ENCODE peak calls at places on chromosomes 7 and 10, in four cellular contexts. X is aorta; M is CD4-positive, alpha-beta T cell; O is Panc1. N is an unnamed sample.

GRCh38 chr7:144390481-144390880 is 13.0 kb downstream of the NOBOX start:
- DNase-seq in O (no peak), X (no peak), M (no peak), N (no peak)

GRCh38 chr10:122282253-122282671 is 11.2 kb downstream of the BTBD16 start:
- DNase-seq in X (peak), M (no peak), O (no peak), N (no peak)

GRCh38 chr10:126169899-126170298 is 218.4 kb downstream of the ADAM12 start:
- DNase-seq in X (no peak), M (no peak), O (no peak), N (peak)

GRCh38 chr7:919924-920341 is 34.5 kb downstream of the ADAP1 start:
- DNase-seq in O (no peak), X (peak), M (no peak), N (no peak)

GRCh38 chr10:114172776-114173555 is 1.0 kb downstream of the CCDC186 start:
- DNase-seq in M (no peak), O (no peak), X (no peak), N (no peak)

GRCh38 chr7:45196374-45196773 is 38.8 kb downstream of the RAMP3 start:
- DNase-seq in M (no peak), X (no peak), O (no peak), N (no peak)

GRCh38 chr10:11525503-11525902 is 85.9 kb downstream of the USP6NL start:
- DNase-seq in X (peak), M (no peak), O (no peak), N (no peak)

GRCh38 chr10:29646960-29647431 is 12.2 kb upstream of the SVIL start:
- DNase-seq in M (no peak), O (no peak), X (no peak), N (no peak)

GRCh38 chr10:80464557-80465466 is 10.7 kb downstream of the TSPAN14 start:
- DNase-seq in X (no peak), O (no peak), M (no peak), N (peak)

GRCh38 chr7:157335991-157336382 is 817 bp upstream of the DNAJB6 start:
- DNase-seq in O (no peak), X (no peak), M (no peak), N (no peak)

GRCh38 chr10:111546216-111546615 is 469.4 kb downstream of the ADRA2A start:
- DNase-seq in O (no peak), M (no peak), X (no peak), N (no peak)

GRCh38 chr10:118790058-118790457 is 35.3 kb upstream of the CACUL1 start:
- DNase-seq in X (no peak), M (no peak), O (no peak), N (no peak)

GRCh38 chr7:54711900-54712595 is 47.0 kb downstream of the SEC61G start:
- DNase-seq in O (no peak), X (no peak), M (no peak), N (no peak)

GRCh38 chr10:109961181-109962001 is 38.1 kb upstream of the XPNPEP1 start:
- DNase-seq in M (no peak), X (no peak), O (no peak), N (no peak)

GRCh38 chr7:18666107-18666728 is 170.7 kb downstream of the HDAC9 start:
- DNase-seq in X (peak), O (peak), M (peak), N (peak)

GRCh38 chr7:97075928-97076327 is 41.6 kb upstream of the SDHAF3 start:
- DNase-seq in M (no peak), X (no peak), O (no peak), N (no peak)

GRCh38 chr7:26624839-26625238 is 239.6 kb downstream of the SKAP2 start:
- DNase-seq in O (no peak), M (no peak), X (no peak), N (no peak)

GRCh38 chr10:49281461-49281860 is 17.5 kb upstream of the C10orf71 start:
- DNase-seq in X (no peak), M (no peak), O (no peak), N (no peak)

GRCh38 chr10:110529596-110530011 is 31.9 kb downstream of the DUSP5 start:
- DNase-seq in M (no peak), X (no peak), O (no peak), N (no peak)

GRCh38 chr7:2007526-2007925 is 225.2 kb downstream of the MAD1L1 start:
- DNase-seq in M (no peak), X (no peak), O (no peak), N (no peak)

GRCh38 chr7:111869266-111869665 is 307.0 kb upstream of the IMMP2L start:
- DNase-seq in M (no peak), O (no peak), X (no peak), N (no peak)

GRCh38 chr10:33783078-33783477 is 448.6 kb upstream of the NRP1 start:
- DNase-seq in M (no peak), O (no peak), X (no peak), N (no peak)

GRCh38 chr10:77508076-77508475 is 129.5 kb downstream of the KCNMA1 start:
- DNase-seq in M (no peak), O (no peak), X (no peak), N (no peak)
- H3K27ac ChIP-seq in M (no peak), O (peak), X (no peak), N (no peak)

GRCh38 chr7:107208563-107208962 is 39.8 kb downstream of the HBP1 start:
- DNase-seq in O (no peak), M (no peak), X (no peak), N (no peak)
- H3K27ac ChIP-seq in O (no peak), M (no peak), X (peak), N (peak)

GRCh38 chr7:120413164-120413563 is 140.2 kb downstream of the KCND2 start:
- DNase-seq in O (no peak), M (no peak), X (no peak), N (no peak)

GRCh38 chr7:120407015-120407414 is 134.0 kb downstream of the KCND2 start:
- DNase-seq in M (no peak), X (no peak), O (no peak), N (no peak)

GRCh38 chr7:120412139-120412538 is 139.2 kb downstream of the KCND2 start:
- DNase-seq in O (no peak), X (no peak), M (no peak), N (no peak)

GRCh38 chr7:120412665-120413064 is 139.7 kb downstream of the KCND2 start:
- DNase-seq in X (no peak), M (no peak), O (no peak), N (no peak)
- H3K27ac ChIP-seq in X (no peak), M (no peak), O (no peak), N (no peak)

DNA sequence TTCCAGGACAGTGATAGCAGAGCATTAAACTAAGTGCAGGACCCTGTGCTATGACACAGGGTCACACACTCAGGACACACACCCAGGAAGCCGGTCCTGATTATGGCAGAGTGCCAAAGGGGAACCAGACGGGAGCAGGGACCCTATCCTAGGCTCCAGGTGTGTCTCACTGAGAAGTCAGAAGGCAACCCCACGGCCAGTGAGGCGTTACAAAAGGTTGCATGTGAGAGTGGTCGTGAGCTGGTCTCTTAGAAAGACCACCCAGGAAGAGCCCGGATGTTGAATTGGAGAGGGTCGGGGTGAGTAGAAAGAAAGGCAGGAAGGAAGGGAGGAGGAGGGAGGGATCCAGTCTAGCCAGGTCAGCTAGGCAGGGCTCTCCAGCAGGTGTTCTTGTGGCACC is 31.0 kb downstream of the FRMPD2 start:
- DNase-seq in M (no peak), O (no peak), X (no peak), N (no peak)
- H3K27ac ChIP-seq in M (no peak), O (no peak), X (no peak), N (no peak)

DNA sequence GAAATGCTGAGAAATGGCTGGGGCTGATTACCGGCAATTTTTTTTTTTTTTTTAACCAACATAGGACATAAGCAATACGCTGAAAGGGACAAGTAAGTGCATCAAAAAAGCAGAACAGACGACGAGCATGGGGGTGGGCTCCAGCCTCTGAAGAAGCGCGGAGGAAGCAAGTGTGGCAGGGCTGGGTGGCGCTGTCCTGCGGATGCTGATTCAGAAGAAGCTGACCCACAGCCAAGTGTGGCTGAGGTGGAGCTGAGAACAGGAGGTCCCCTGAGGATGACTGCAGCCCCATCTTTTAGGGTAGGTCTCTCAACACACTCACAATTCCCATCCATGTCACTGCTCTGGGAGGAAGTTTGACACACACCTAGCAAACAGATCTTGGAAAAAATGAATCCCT is 65.5 kb downstream of the CTBP2 start:
- DNase-seq in X (no peak), O (no peak), M (no peak), N (no peak)
- H3K27ac ChIP-seq in X (no peak), O (no peak), M (no peak), N (no peak)

N was measured in caudate nucleus.